ENCODE peak calls at places on chromosomes 11 and 22, in six cellular contexts. U is Peyer's patch, Q is upper lobe of left lung, N is body of pancreas, K is spleen, G is IMR-90. V is an unnamed sample.

GRCh38 chr11:109733245-109733644 is 311.3 kb downstream of the C11orf87 start:
- DNase-seq in G (peak), Q (no peak), K (no peak), N (no peak), U (no peak), V (no peak)

GRCh38 chr11:18265949-18266348 is at the start of gene SAA1:
- DNase-seq in U (no peak), G (no peak), N (no peak), K (no peak), Q (peak), V (no peak)

GRCh38 chr11:119532551-119532950 is 109.6 kb upstream of the THY1 start:
- DNase-seq in G (no peak), K (peak), U (no peak), N (no peak), Q (no peak), V (no peak)

GRCh38 chr11:2521681-2522630 is 77.1 kb downstream of the KCNQ1 start:
- DNase-seq in K (peak), G (no peak), Q (peak), U (peak), N (peak), V (no peak)

GRCh38 chr22:50311606-50312351 is 4.3 kb upstream of the PLXNB2 start:
- DNase-seq in G (no peak), K (no peak), Q (no peak), N (no peak), U (no peak), V (no peak)

GRCh38 chr11:3189193-3189843 is 24.2 kb upstream of the OSBPL5 start:
- DNase-seq in G (no peak), Q (no peak), K (no peak), U (no peak), N (no peak), V (no peak)

GRCh38 chr11:130162733-130163132 is 3.2 kb downstream of the ST14 start:
- DNase-seq in G (no peak), K (no peak), Q (peak), U (peak), N (no peak), V (no peak)

GRCh38 chr22:28112548-28113043 is 193.5 kb upstream of the PITPNB start:
- DNase-seq in K (no peak), Q (no peak), G (peak), U (no peak), N (peak), V (peak)

GRCh38 chr11:29024386-29024785 is 916.2 kb downstream of the METTL15 start:
- DNase-seq in K (no peak), N (no peak), G (peak), U (no peak), Q (no peak), V (no peak)

GRCh38 chr11:83061883-83062282 is 9.8 kb downstream of the RAB30 start:
- DNase-seq in N (no peak), G (no peak), K (no peak), U (no peak), Q (no peak), V (no peak)

GRCh38 chr11:1375161-1375954 is 14.4 kb upstream of the BRSK2 start:
- DNase-seq in K (no peak), Q (no peak), G (no peak), N (no peak), U (no peak), V (no peak)

GRCh38 chr11:16789560-16790483 is 51.4 kb downstream of the C11orf58 start:
- DNase-seq in G (no peak), K (peak), Q (no peak), N (no peak), U (no peak), V (no peak)

GRCh38 chr11:27972432-27973170 is 135.4 kb downstream of the KIF18A start:
- DNase-seq in Q (no peak), G (no peak), K (no peak), N (no peak), U (no peak), V (no peak)

GRCh38 chr11:90234977-90235376 is 12.1 kb upstream of the CHORDC1 start:
- DNase-seq in K (no peak), Q (no peak), G (no peak), N (no peak), U (no peak), V (no peak)

GRCh38 chr11:104484784-104485554 is 321.0 kb upstream of the PDGFD start:
- DNase-seq in Q (no peak), N (peak), U (no peak), K (no peak), G (peak), V (peak)

GRCh38 chr11:2351701-2352100 is 25.4 kb upstream of the CD81 start:
- DNase-seq in Q (no peak), U (peak), N (no peak), G (no peak), K (no peak), V (no peak)

GRCh38 chr11:3193373-3194015 is 25.1 kb downstream of the MRGPRG start:
- DNase-seq in U (peak), K (peak), N (no peak), G (no peak), Q (no peak), V (no peak)

GRCh38 chr11:121091492-121092179 is 9.4 kb upstream of the TECTA start:
- DNase-seq in N (no peak), Q (no peak), G (no peak), K (no peak), U (no peak), V (no peak)

GRCh38 chr22:17114173-17114957 is 6.8 kb downstream of the TMEM121B start:
- DNase-seq in N (no peak), Q (no peak), G (no peak), K (peak), U (no peak), V (no peak)

GRCh38 chr11:119468511-119468910 is 45.5 kb upstream of the THY1 start:
- DNase-seq in G (no peak), U (no peak), K (no peak), Q (no peak), N (no peak), V (no peak)

GRCh38 chr11:32312865-32313403 is 122.4 kb downstream of the WT1 start:
- DNase-seq in K (no peak), N (peak), Q (peak), G (peak), U (no peak), V (peak)

GRCh38 chr22:42172385-42173172 is 42.0 kb upstream of the CYP2D6 start:
- DNase-seq in K (no peak), U (peak), N (no peak), G (peak), Q (no peak), V (no peak)

GRCh38 chr11:57566564-57567209 is 785 bp downstream of the UBE2L6 start:
- DNase-seq in N (no peak), G (no peak), K (no peak), U (no peak), Q (no peak), V (peak)

DNA sequence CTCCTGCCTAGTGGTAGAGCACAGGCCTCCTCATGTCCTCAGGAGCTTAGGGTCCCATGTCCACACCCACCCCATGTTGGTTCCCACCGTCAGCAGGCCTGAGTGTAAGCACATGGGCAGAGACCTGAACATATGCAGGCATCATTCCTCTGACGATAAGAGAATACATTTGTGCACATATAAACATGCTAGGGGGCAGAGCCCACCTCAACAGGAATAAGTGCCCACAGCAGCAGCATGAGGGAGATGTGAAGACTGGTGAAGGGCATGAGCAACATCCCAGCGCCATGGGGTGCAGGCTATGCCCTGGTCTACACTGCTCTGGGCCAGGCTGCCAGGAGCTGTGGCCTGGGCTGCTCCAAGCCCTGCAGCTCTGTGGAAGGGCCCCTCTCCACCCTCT is 16.9 kb downstream of the ADORA2A start:
- DNase-seq in G (no peak), Q (no peak), K (no peak), N (no peak), U (peak), V (no peak)
- TF ChIP-seq POLR2A in G (no peak), Q (no peak), K (no peak), N (no peak), U (no peak), V (no peak)

GRCh38 chr22:19503869-19504268 is 20.3 kb downstream of the CLDN5 start:
- DNase-seq in U (no peak), N (no peak), K (no peak), Q (no peak), G (no peak), V (no peak)
- TF ChIP-seq POLR2A in U (no peak), N (no peak), K (no peak), Q (no peak), G (no peak), V (no peak)

GRCh38 chr11:68297812-68298658 is 14.4 kb upstream of the LRP5 start:
- DNase-seq in U (peak), Q (peak), N (peak), G (peak), K (peak), V (peak)
- TF ChIP-seq POLR2A in U (no peak), Q (no peak), N (peak), G (no peak), K (no peak), V (no peak)

GRCh38 chr22:29883045-29883830 is at the start of gene MTMR3:
- DNase-seq in Q (peak), U (peak), N (peak), K (peak), G (peak), V (peak)
- TF ChIP-seq POLR2A in Q (peak), U (peak), N (peak), K (no peak), G (peak), V (peak)

GRCh38 chr11:15526032-15526431 is 411.3 kb downstream of the INSC start:
- DNase-seq in G (no peak), U (no peak), Q (no peak), K (no peak), N (no peak), V (no peak)
- TF ChIP-seq POLR2A in G (no peak), U (no peak), Q (no peak), K (no peak), N (no peak), V (no peak)

GRCh38 chr11:68968306-68969255 is 12.2 kb downstream of the MRGPRD start:
- DNase-seq in K (peak), N (no peak), Q (no peak), G (no peak), U (peak), V (no peak)
- TF ChIP-seq POLR2A in K (no peak), N (no peak), Q (no peak), G (no peak), U (no peak), V (no peak)

DNA sequence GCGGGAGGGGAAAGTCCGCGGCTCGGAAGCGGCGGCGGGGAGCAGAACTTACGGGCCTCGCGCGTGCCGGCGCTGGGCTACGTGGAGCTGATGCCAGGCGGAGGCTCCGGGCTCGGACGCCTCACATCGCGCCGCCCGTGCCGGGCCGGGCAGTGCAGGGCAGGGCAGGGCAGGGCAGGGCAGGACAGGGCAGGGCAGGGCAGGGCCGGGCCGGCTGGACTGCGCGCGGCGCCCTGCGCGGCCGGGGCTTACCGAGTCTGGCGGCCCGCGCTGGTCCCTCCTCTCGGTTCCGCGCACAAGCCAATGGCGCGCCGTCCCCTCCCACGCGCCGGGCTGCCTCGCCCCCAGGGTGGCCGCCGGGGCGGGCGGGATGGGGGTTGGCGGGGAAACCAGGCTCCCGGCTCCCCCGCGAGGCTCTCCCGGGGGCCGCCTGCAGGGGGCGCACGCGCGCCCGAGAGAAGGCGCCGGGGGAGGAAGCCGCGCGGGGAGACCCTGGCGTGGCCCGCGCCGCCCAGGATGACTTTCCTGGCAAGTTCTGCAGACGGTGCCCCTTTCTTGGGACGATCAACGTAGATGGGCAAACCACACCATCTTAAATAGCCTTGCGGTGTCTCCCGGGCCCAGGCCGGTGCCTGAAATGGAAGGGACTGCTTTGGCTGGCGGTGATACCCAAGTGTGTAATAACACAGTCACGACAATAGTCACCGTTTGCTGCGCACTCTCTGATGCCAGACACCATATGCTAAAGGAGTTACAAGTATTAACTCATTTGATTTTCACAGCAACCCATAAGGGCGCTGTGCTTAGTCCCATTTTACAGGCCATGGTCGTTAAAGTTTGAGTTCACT is at the start of gene TP53I11:
- DNase-seq in U (peak), N (peak), Q (peak), K (peak), G (peak), V (no peak)
- TF ChIP-seq POLR2A in U (peak), N (peak), Q (peak), K (peak), G (no peak), V (no peak)

DNA sequence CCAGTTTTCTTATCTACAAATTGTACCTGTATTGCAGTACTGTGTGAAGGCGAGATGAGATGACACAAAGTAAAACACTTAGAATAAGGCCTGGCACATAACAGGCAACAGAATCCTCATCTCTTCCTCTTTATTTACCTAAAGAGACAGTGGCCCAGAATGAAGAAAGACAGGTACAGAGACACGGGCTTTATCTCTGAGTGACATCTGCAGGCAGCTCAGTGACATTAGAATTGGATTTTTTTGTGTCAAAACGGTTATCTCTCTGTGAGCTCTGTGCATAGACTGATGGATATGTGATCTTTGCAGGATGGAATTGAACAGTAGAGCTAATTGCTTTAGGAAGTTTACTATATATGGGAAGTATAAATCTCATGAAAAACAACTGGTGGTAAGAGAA is 36.2 kb upstream of the TRPC6 start:
- DNase-seq in G (no peak), Q (no peak), U (no peak), N (no peak), K (no peak), V (no peak)
- TF ChIP-seq POLR2A in G (no peak), Q (no peak), U (no peak), N (no peak), K (no peak), V (no peak)

DNA sequence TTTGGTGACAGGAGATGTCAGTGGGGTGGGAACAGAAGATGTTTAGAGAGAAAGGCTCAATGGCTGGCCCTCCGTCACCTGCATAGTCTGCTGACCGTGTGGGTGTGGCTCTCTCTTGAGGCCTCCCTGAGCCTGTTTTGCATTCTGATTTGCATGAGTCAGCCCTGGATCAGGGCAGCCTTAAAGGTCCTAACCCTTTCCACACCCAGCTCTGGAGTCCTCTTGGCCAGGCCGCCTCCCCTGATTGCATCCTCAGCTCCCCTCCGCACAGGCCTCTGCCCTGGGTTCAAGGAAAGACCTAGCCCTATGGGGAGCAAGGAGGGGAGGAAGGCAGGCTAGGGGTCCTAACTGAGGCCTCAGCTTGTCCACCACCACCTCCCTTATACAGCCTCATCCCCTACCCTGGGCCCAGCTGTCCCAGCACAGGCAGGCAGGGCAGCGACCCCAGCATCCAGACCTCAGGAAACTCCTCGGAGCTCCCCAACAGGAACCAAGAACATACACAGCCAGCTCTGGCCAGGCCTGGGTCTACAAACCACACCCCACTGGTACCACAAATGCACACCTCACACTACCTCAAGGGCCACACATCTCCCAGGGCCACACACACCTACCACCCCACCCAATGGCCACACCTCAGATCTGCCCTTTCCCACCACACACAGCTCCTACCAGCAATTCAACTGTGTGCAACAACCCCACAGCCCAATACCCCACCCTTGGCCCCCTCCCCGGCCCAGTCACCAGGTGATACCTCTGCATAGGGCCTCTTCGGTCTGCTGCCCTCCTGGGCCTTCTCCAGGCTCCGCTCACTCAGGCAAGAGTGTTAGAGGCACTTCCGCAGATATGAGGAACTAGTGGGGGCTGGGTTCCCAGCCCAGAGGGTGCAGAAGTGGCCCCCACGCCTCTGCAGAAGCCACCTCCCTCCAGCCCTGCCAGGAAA is 13.7 kb downstream of the ARAP1 start:
- DNase-seq in G (peak), N (no peak), Q (peak), K (peak), U (peak), V (no peak)
- TF ChIP-seq POLR2A in G (no peak), N (no peak), Q (peak), K (no peak), U (no peak), V (no peak)

V was measured in erythroblast.